ENCODE peak calls at places on chromosomes 1 and 21, in five cellular contexts. J, I, Q, S and L are unnamed samples.

GRCh38 chr21:41819856-41820281 is 53.0 kb upstream of the RIPK4 start:
- DNase-seq in J (no peak), Q (no peak), S (no peak), I (no peak), L (peak; percentile 60)

GRCh38 chr1:20343149-20343936 is 52.7 kb downstream of the VWA5B1 start:
- DNase-seq in Q (no peak), I (no peak), J (peak; percentile 94), S (no peak), L (no peak)

GRCh38 chr1:204087893-204088528 is 15.1 kb downstream of the SOX13 start:
- DNase-seq in Q (peak; percentile 33), I (no peak), S (no peak), J (no peak), L (no peak)

GRCh38 chr1:8847990-8848389 is 30.5 kb downstream of the ENO1 start:
- DNase-seq in S (no peak), J (no peak), Q (peak; percentile 50), I (no peak), L (no peak)

GRCh38 chr1:38558476-38559179 is 300.9 kb downstream of the RRAGC start:
- DNase-seq in J (peak; percentile 77), I (no peak), Q (no peak), S (no peak), L (no peak)

GRCh38 chr1:98045211-98046030 is 124.6 kb upstream of the DPYD start:
- DNase-seq in S (peak; percentile 16), J (peak; percentile 47), Q (no peak), I (peak; percentile 43), L (peak; percentile 60)

GRCh38 chr1:227869851-227870305 is 54.4 kb downstream of the PRSS38 start:
- DNase-seq in J (no peak), S (no peak), Q (no peak), I (peak; percentile 88), L (no peak)

GRCh38 chr1:58881471-58881994 is 97.7 kb upstream of the JUN start:
- DNase-seq in I (peak; percentile 94), S (peak; percentile 76), Q (peak; percentile 86), J (no peak), L (no peak)

GRCh38 chr1:91781371-91781825 is 104.6 kb downstream of the TGFBR3 start:
- DNase-seq in S (peak; percentile 97), J (no peak), I (peak; percentile 97), Q (no peak), L (no peak)

GRCh38 chr1:19009126-19009881 is 52.8 kb upstream of the IFFO2 start:
- DNase-seq in S (no peak), J (no peak), I (no peak), Q (no peak), L (peak; percentile 45)

GRCh38 chr1:68889471-68889870 is 392.6 kb upstream of the DEPDC1 start:
- DNase-seq in J (no peak), Q (no peak), S (no peak), I (no peak), L (no peak)

GRCh38 chr1:214902636-214903320 is 179.8 kb upstream of the KCNK2 start:
- DNase-seq in J (no peak), Q (no peak), I (peak; percentile 81), S (peak; percentile 31), L (no peak)

GRCh38 chr1:225811622-225812487 is 1.9 kb downstream of the EPHX1 start:
- DNase-seq in I (no peak), J (peak; percentile 62), Q (peak; percentile 52), S (no peak), L (no peak)
- TF ChIP-seq CTCF in I (peak; percentile 55), J (peak; percentile 73), Q (peak; percentile 13), S (peak; percentile 48), L (peak; percentile 56)

DNA sequence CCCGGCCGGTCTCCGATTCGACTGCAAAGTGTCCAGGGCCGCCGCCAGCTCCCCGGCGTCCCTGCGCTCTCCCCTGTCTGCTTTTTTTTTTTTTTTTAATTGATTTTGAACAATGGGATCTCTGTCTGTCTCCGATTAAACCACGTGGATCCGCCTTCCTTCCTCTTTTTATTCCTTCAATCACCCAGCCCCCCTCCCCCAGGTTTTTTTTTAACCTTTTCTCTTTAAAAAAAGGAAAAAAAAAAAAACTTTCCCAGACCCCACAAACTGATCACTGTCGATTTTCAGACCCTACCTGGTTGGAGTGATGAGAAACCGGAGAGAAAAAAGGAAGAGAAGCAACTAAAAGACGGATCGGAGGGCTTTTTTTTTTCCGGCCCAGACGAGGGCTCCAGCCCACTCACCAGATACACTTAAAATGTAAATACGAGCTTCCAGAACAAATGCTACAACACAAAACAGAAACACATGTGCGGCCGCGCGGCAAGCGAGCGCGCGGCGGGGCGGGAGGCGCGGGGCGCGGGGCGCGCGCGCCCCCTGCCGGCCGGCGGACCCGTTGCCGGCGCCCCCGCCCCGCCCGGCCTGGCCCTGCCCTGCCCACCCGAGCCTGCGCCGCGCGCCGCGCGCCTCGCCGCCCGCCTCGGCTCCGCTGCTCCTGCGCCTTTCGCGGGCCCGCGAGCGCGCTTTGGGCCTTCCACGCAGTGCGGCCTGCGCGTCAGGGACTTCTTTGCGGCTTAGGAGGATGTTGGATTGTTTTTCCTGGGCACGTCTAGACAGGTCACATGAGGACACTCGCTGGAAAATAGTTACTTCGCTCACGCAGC is at the start of gene RCC2:
- DNase-seq in S (peak; percentile 88), I (peak; percentile 78), Q (peak; percentile 70), J (no peak), L (peak; percentile 81)
- TF ChIP-seq CTCF in S (no peak), I (no peak), Q (no peak), J (no peak), L (peak; percentile 47)

DNA sequence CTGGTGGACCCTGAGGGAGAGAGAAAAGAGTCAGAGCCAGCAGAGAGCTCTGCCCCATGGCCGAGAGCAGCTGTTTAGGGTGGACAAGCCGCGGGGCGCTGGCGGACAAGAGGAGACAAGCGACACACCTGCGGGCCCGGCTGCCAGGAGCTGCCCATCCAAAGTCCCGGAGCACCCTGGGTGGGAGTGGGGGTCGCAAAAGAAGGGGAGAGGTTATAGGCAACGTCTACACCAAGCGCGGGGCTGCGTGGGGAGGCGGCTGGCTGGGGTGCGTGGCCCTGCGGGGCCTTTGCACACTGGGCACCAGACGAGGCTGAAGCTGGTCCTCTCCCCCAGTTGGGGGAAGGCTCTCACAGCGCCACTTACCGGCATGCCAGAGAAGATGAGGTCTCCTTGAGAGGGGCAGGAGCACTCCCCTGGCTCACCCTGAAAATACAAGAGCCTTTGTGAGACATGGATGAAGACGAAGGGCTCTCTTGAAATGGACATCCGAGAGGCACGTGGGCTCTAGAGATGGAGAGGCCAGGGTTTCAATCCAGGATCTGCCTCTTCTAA is 24.1 kb downstream of the COL16A1 start:
- DNase-seq in Q (no peak), S (no peak), J (no peak), I (no peak), L (no peak)
- TF ChIP-seq CTCF in Q (no peak), S (no peak), J (peak; percentile 36), I (no peak), L (no peak)

GRCh38 chr1:245863566-245864184 is 643.4 kb downstream of the SMYD3 start:
- DNase-seq in J (no peak), I (peak; percentile 36), Q (no peak), S (no peak), L (no peak)

GRCh38 chr1:245862812-245863540 is 644.1 kb downstream of the SMYD3 start:
- DNase-seq in I (no peak), S (no peak), J (no peak), Q (no peak), L (no peak)

GRCh38 chr1:245858683-245859509 is 648.2 kb downstream of the SMYD3 start:
- DNase-seq in I (peak; percentile 75), Q (no peak), S (peak; percentile 53), J (no peak), L (no peak)

GRCh38 chr1:245859510-245860114 is 647.5 kb downstream of the SMYD3 start:
- DNase-seq in S (peak; percentile 31), Q (no peak), J (no peak), I (peak; percentile 87), L (no peak)

GRCh38 chr1:245860681-245861552 is 646.2 kb downstream of the SMYD3 start:
- DNase-seq in S (peak; percentile 85), Q (peak; percentile 12), J (no peak), I (peak; percentile 92), L (no peak)
- TF ChIP-seq CTCF in S (no peak), Q (no peak), J (no peak), I (peak; percentile 2), L (no peak)

DNA sequence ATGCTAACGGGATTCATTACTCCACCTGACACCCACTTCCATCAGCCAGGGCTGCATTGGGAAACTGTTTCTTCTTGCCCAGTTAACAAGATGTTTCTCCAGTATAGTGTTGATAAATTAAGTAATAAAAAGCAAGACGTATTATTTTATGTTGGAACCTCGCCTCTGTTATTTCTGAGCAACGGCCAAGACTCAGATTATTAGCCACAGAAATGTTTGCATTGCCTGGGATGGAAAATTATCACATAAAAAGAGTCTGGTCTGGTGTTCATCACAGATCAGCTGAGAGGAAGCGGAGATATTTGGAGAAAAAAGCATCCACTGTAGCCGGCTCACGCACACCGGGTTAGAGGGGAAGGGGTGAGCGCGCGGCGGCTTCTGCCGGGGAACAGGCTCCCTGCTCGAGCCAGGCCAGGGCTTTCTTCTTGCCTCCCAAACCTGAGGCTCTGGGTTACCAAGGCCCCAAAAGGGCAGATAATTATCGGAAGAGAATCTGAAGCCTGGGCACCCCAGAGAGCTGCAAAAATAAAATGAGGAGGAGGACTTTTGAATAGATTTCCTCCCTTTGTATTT is 189.5 kb downstream of the PRDM16 start:
- DNase-seq in I (no peak), S (no peak), J (no peak), Q (no peak), L (no peak)
- TF ChIP-seq CTCF in I (no peak), S (no peak), J (no peak), Q (no peak), L (no peak)

GRCh38 chr1:101317590-101317989 is 80.8 kb downstream of the S1PR1 start:
- DNase-seq in J (peak; percentile 36), I (no peak), S (no peak), Q (no peak), L (no peak)
- TF ChIP-seq CTCF in J (peak; percentile 55), I (no peak), S (no peak), Q (no peak), L (peak; percentile 48)